ENCODE peak calls at places on chromosomes 1 and 21, in seven cellular contexts. D is activated naive CD8-positive, alpha-beta T cell treated with anti-CD3 and anti-CD28 coated beads, Interleukin-2, amount 50 U/mL, for 24 hours; P is effector memory CD4-positive, alpha-beta T cell; V is fibroblast of lung; Z is EL; Y is CD4-positive, alpha-beta T cell; U is cardiac fibroblast. C is an unnamed sample.

GRCh38 chr1:202710070-202711025 is at the start of gene SYT2:
- DNase-seq in D (peak), P (no peak), V (peak), Z (peak), Y (no peak), U (no peak), C (no peak)

GRCh38 chr1:21293537-21294265 is 3.4 kb upstream of the ECE1 start:
- DNase-seq in D (peak), P (peak), V (no peak), Z (no peak), Y (peak), U (no peak), C (no peak)

GRCh38 chr1:103496014-103496635 is 29.4 kb upstream of the RNPC3 start:
- DNase-seq in D (no peak), P (no peak), V (peak), Z (peak), Y (no peak), U (peak), C (no peak)

GRCh38 chr1:170590921-170591705 is 59.1 kb downstream of the GORAB start:
- DNase-seq in D (no peak), P (no peak), V (no peak), Z (no peak), Y (no peak), U (no peak), C (no peak)

GRCh38 chr1:154178856-154179811 is 12.8 kb downstream of the TPM3 start:
- DNase-seq in D (no peak), P (no peak), V (no peak), Z (no peak), Y (no peak), U (peak), C (no peak)

GRCh38 chr1:151373196-151373595 is 691 bp upstream of the SELENBP1 start:
- DNase-seq in D (no peak), P (no peak), V (no peak), Z (no peak), Y (no peak), U (no peak), C (no peak)

GRCh38 chr1:226094451-226094850 is 31.9 kb downstream of the H3-3A start:
- DNase-seq in D (no peak), P (no peak), V (no peak), Z (no peak), Y (no peak), U (no peak), C (no peak)

GRCh38 chr1:41508290-41508689 is 23.8 kb upstream of the EDN2 start:
- DNase-seq in D (no peak), P (no peak), V (no peak), Z (no peak), Y (no peak), U (no peak), C (no peak)

GRCh38 chr1:42172394-42173133 is 8.0 kb upstream of the GUCA2A start:
- DNase-seq in D (no peak), P (no peak), V (peak), Z (no peak), Y (no peak), U (peak), C (peak)

GRCh38 chr1:118074101-118074500 is 110.9 kb downstream of the SPAG17 start:
- DNase-seq in D (no peak), P (no peak), V (no peak), Z (no peak), Y (no peak), U (no peak), C (no peak)

GRCh38 chr1:35448344-35448801 is 108.8 kb downstream of the KIAA0319L start:
- DNase-seq in D (no peak), P (no peak), V (peak), Z (peak), Y (no peak), U (peak), C (no peak)

GRCh38 chr1:97849350-97850339 is 71.2 kb downstream of the DPYD start:
- DNase-seq in D (no peak), P (no peak), V (peak), Z (peak), Y (no peak), U (peak), C (no peak)

GRCh38 chr1:168733241-168733640 is 4.2 kb upstream of the DPT start:
- DNase-seq in D (no peak), P (no peak), V (no peak), Z (no peak), Y (no peak), U (no peak), C (no peak)

GRCh38 chr1:207032528-207033017 is at the start of gene C1orf116:
- DNase-seq in D (no peak), P (no peak), V (no peak), Z (no peak), Y (no peak), U (no peak), C (no peak)

GRCh38 chr1:235867903-235868469 is 1.3 kb upstream of the LYST start:
- DNase-seq in D (no peak), P (peak), V (no peak), Z (no peak), Y (peak), U (no peak), C (no peak)

GRCh38 chr1:91901231-91901630 is 15.3 kb upstream of the TGFBR3 start:
- DNase-seq in D (no peak), P (no peak), V (peak), Z (no peak), Y (no peak), U (no peak), C (no peak)

GRCh38 chr1:180502361-180503273 is at the start of gene ACBD6:
- DNase-seq in D (peak), P (peak), V (peak), Z (peak), Y (peak), U (peak), C (peak)

GRCh38 chr1:228860911-228861829 is 125.9 kb downstream of the RHOU start:
- DNase-seq in D (no peak), P (no peak), V (peak), Z (peak), Y (no peak), U (peak), C (no peak)

GRCh38 chr1:89460348-89460747 is 64.3 kb upstream of the LRRC8B start:
- DNase-seq in D (no peak), P (no peak), V (no peak), Z (no peak), Y (no peak), U (no peak), C (no peak)

GRCh38 chr1:164155337-164155850 is 403.6 kb upstream of the PBX1 start:
- DNase-seq in D (no peak), P (no peak), V (no peak), Z (no peak), Y (no peak), U (no peak), C (no peak)

GRCh38 chr1:66119148-66119547 is 326.5 kb downstream of the PDE4B start:
- DNase-seq in D (no peak), P (no peak), V (no peak), Z (no peak), Y (no peak), U (no peak), C (no peak)

GRCh38 chr1:64861611-64862010 is 104.7 kb downstream of the JAK1 start:
- DNase-seq in D (peak), P (no peak), V (peak), Z (peak), Y (no peak), U (peak), C (no peak)

GRCh38 chr1:157542676-157543075 is 9.6 kb downstream of the FCRL5 start:
- DNase-seq in D (no peak), P (no peak), V (no peak), Z (no peak), Y (no peak), U (no peak), C (peak)

GRCh38 chr21:46634966-46635323 is 529 bp upstream of the PRMT2 start:
- DNase-seq in D (no peak), P (no peak), V (peak), Z (peak), Y (no peak), U (peak), C (peak)

GRCh38 chr1:3320246-3321152 is 134.0 kb upstream of the ARHGEF16 start:
- DNase-seq in D (no peak), P (no peak), V (no peak), Z (no peak), Y (no peak), U (no peak), C (no peak)

GRCh38 chr1:204451352-204452124 is 39.9 kb upstream of the PPP1R15B start:
- DNase-seq in D (no peak), P (no peak), V (no peak), Z (no peak), Y (no peak), U (no peak), C (no peak)

GRCh38 chr1:80417651-80418050 is 1383.1 kb upstream of the ADGRL2 start:
- DNase-seq in D (no peak), P (no peak), V (peak), Z (peak), Y (no peak), U (peak), C (no peak)

GRCh38 chr1:205915354-205915990 is 27.8 kb downstream of the SLC26A9 start:
- DNase-seq in D (no peak), P (no peak), V (no peak), Z (no peak), Y (no peak), U (no peak), C (peak)

GRCh38 chr1:50917796-50918137 is 42.3 kb downstream of the FAF1 start:
- DNase-seq in D (no peak), P (no peak), V (no peak), Z (no peak), Y (no peak), U (no peak), C (no peak)

GRCh38 chr1:2228157-2228594 is at the start of gene SKI:
- DNase-seq in D (no peak), P (no peak), V (no peak), Z (no peak), Y (no peak), U (no peak), C (no peak)

GRCh38 chr1:111214884-111215283 is 12.6 kb upstream of the CHI3L2 start:
- DNase-seq in D (peak), P (peak), V (no peak), Z (no peak), Y (peak), U (no peak), C (no peak)

GRCh38 chr1:34270181-34270580 is 93.5 kb downstream of the C1orf94 start:
- DNase-seq in D (no peak), P (no peak), V (no peak), Z (no peak), Y (no peak), U (no peak), C (no peak)

GRCh38 chr1:84505167-84506001 is 802 bp upstream of the SPATA1 start:
- DNase-seq in D (no peak), P (no peak), V (peak), Z (no peak), Y (no peak), U (peak), C (no peak)

GRCh38 chr1:223645903-223646302 is 19.6 kb downstream of the CAPN8 start:
- DNase-seq in D (no peak), P (no peak), V (no peak), Z (no peak), Y (no peak), U (no peak), C (no peak)

GRCh38 chr1:22344851-22345560 is 106.6 kb upstream of the ZBTB40 start:
- DNase-seq in D (no peak), P (no peak), V (no peak), Z (no peak), Y (no peak), U (no peak), C (no peak)

C was measured in heart left ventricle.